ENCODE peak calls at places on chromosomes 1 and 21, in nine cellular contexts. Z, E, S, L, H, P, V, N and O are unnamed samples.
A peak's percentile ranks its signal among the peaks of the same experiment; 100 is the strongest.

GRCh38 chr1:222243902-222244301 is 304.0 kb downstream of the HHIPL2 start:
- DNase-seq in Z (no peak), E (no peak), S (no peak), L (no peak), H (no peak), P (no peak), V (no peak), N (no peak), O (no peak)

GRCh38 chr1:183652547-183653467 is at the start of gene APOBEC4:
- DNase-seq in Z (no peak), E (no peak), S (no peak), L (no peak), H (no peak), P (no peak), V (no peak), N (no peak), O (no peak)

GRCh38 chr1:153960206-153960605 is 1.8 kb upstream of the CRTC2 start:
- DNase-seq in Z (no peak), E (no peak), S (no peak), L (no peak), H (no peak), P (no peak), V (no peak), N (no peak), O (no peak)

GRCh38 chr1:227707807-227708206 is 27.3 kb downstream of the JMJD4 start:
- DNase-seq in Z (no peak), E (no peak), S (no peak), L (no peak), H (no peak), P (no peak), V (no peak), N (no peak), O (no peak)

GRCh38 chr1:64823691-64824476 is 79.0 kb downstream of the RAVER2 start:
- DNase-seq in Z (peak; percentile 75), E (peak; percentile 56), S (peak; percentile 77), L (peak; percentile 61), H (peak; percentile 59), P (peak; percentile 75), V (peak; percentile 29), N (peak; percentile 65), O (peak; percentile 26)

GRCh38 chr1:241972703-241973375 is 15.3 kb downstream of the BECN2 start:
- DNase-seq in Z (no peak), E (no peak), S (peak; percentile 47), L (no peak), H (peak; percentile 74), P (peak; percentile 42), V (no peak), N (peak; percentile 65), O (no peak)

GRCh38 chr1:115077286-115077983 is 11.9 kb downstream of the TSPAN2 start:
- DNase-seq in Z (no peak), E (no peak), S (peak; percentile 49), L (no peak), H (no peak), P (peak; percentile 66), V (no peak), N (peak; percentile 63), O (no peak)

GRCh38 chr1:217076902-217077301 is 353.7 kb upstream of the ESRRG start:
- DNase-seq in Z (no peak), E (no peak), S (no peak), L (no peak), H (no peak), P (peak; percentile 31), V (no peak), N (no peak), O (no peak)

GRCh38 chr1:217889401-217889800 is 258.3 kb downstream of the SPATA17 start:
- DNase-seq in Z (no peak), E (no peak), S (no peak), L (no peak), H (peak; percentile 76), P (no peak), V (no peak), N (no peak), O (no peak)

GRCh38 chr1:115340879-115341278 is 2.8 kb upstream of the NGF start:
- DNase-seq in Z (no peak), E (no peak), S (no peak), L (no peak), H (no peak), P (no peak), V (no peak), N (no peak), O (no peak)

GRCh38 chr1:3570081-3570986 is 41.0 kb downstream of the MEGF6 start:
- DNase-seq in Z (no peak), E (no peak), S (no peak), L (no peak), H (no peak), P (no peak), V (no peak), N (no peak), O (no peak)

GRCh38 chr1:71766748-71767147 is 515.6 kb downstream of the NEGR1 start:
- DNase-seq in Z (no peak), E (no peak), S (no peak), L (no peak), H (no peak), P (no peak), V (no peak), N (no peak), O (no peak)

GRCh38 chr1:67791686-67792475 is 41.4 kb downstream of the GNG12 start:
- DNase-seq in Z (no peak), E (no peak), S (peak; percentile 80), L (peak; percentile 97), H (no peak), P (peak; percentile 98), V (no peak), N (peak; percentile 82), O (no peak)

GRCh38 chr1:230771773-230772354 is 24.7 kb downstream of the CAPN9 start:
- DNase-seq in Z (no peak), E (no peak), S (no peak), L (no peak), H (no peak), P (no peak), V (no peak), N (no peak), O (no peak)

GRCh38 chr21:28247454-28248020 is 745.1 kb downstream of the LTN1 start:
- DNase-seq in Z (no peak), E (no peak), S (no peak), L (no peak), H (no peak), P (no peak), V (no peak), N (no peak), O (no peak)

GRCh38 chr21:29077651-29078090 is 4.2 kb upstream of the CCT8 start:
- DNase-seq in Z (no peak), E (no peak), S (no peak), L (no peak), H (no peak), P (peak; percentile 32), V (no peak), N (peak; percentile 22), O (no peak)

GRCh38 chr1:232435746-232436145 is 194.2 kb downstream of the SIPA1L2 start:
- DNase-seq in Z (no peak), E (no peak), S (no peak), L (no peak), H (no peak), P (peak; percentile 71), V (no peak), N (no peak), O (no peak)

GRCh38 chr1:12618661-12619395 is 818 bp upstream of the DHRS3 start:
- DNase-seq in Z (peak; percentile 65), E (peak; percentile 55), S (peak; percentile 93), L (peak; percentile 57), H (no peak), P (peak; percentile 92), V (peak; percentile 53), N (peak; percentile 89), O (peak; percentile 39)

GRCh38 chr1:30514137-30514654 is 209.2 kb downstream of the MATN1 start:
- DNase-seq in Z (peak; percentile 15), E (no peak), S (no peak), L (no peak), H (no peak), P (no peak), V (no peak), N (no peak), O (no peak)